ENCODE peak calls at places on chromosomes 5 and 9, in seven cellular contexts. T is H9, G is IMR-90, U is mesendoderm, C is neuronal stem cell, N is mesenchymal stem cell, M is H1. E is an unnamed sample.

GRCh38 chr5:57298985-57299491 is 125.2 kb downstream of the GPBP1 start:
- DNase-seq in M (no peak), T (peak), U (peak), N (peak), G (peak), C (peak), E (peak)

GRCh38 chr5:32443541-32444190 is 874 bp downstream of the ZFR start:
- DNase-seq in C (peak), N (peak), M (peak), G (peak), T (peak), U (peak), E (peak)

GRCh38 chr9:137783521-137783920 is 94.1 kb upstream of the CACNA1B start:
- DNase-seq in U (no peak), G (no peak), M (no peak), N (no peak), T (no peak), C (no peak), E (no peak)

GRCh38 chr5:142323480-142324376 is 1.1 kb downstream of the SPRY4 start:
- DNase-seq in C (peak), T (no peak), G (peak), M (no peak), U (no peak), N (peak), E (peak)

GRCh38 chr9:34734720-34735119 is 24.8 kb upstream of the CCL21 start:
- DNase-seq in N (no peak), C (no peak), M (no peak), T (no peak), G (no peak), U (no peak), E (no peak)

GRCh38 chr9:111980398-111980797 is 83.8 kb downstream of the UGCG start:
- DNase-seq in G (no peak), U (peak), T (no peak), M (no peak), C (no peak), N (no peak), E (peak)

GRCh38 chr5:161400583-161400982 is 145.9 kb downstream of the GABRB2 start:
- DNase-seq in G (no peak), N (no peak), C (no peak), T (no peak), U (no peak), M (no peak), E (no peak)

GRCh38 chr9:115746496-115746895 is 407.1 kb upstream of the PAPPA start:
- DNase-seq in T (no peak), M (no peak), N (peak), U (no peak), G (no peak), C (no peak), E (no peak)

GRCh38 chr9:124849801-124850200 is 3.5 kb upstream of the WDR38 start:
- DNase-seq in M (no peak), U (no peak), C (no peak), N (peak), T (no peak), G (peak), E (no peak)

GRCh38 chr9:136939996-136940525 is 4.5 kb downstream of the FBXW5 start:
- DNase-seq in T (no peak), U (no peak), N (no peak), G (no peak), C (no peak), M (no peak), E (no peak)

GRCh38 chr9:121201045-121201737 is 478 bp downstream of the RAB14 start:
- DNase-seq in T (no peak), C (peak), N (no peak), U (peak), G (no peak), M (peak), E (peak)

GRCh38 chr9:16505159-16505558 is 365.3 kb downstream of the BNC2 start:
- DNase-seq in T (no peak), C (no peak), M (no peak), U (peak), N (peak), G (peak), E (peak)

GRCh38 chr9:93266521-93267001 is 82.6 kb downstream of the WNK2 start:
- DNase-seq in G (no peak), N (no peak), C (no peak), U (no peak), T (no peak), M (no peak), E (no peak)

GRCh38 chr9:81028504-81028903 is 660.8 kb downstream of the TLE1 start:
- DNase-seq in T (no peak), G (peak), C (no peak), N (peak), M (no peak), U (peak), E (peak)

GRCh38 chr5:109329296-109330252 is 80.2 kb downstream of the PJA2 start:
- DNase-seq in M (no peak), T (no peak), N (peak), U (no peak), G (peak), C (no peak), E (no peak)

GRCh38 chr5:41509399-41510175 is 814 bp downstream of the PLCXD3 start:
- DNase-seq in M (peak), C (no peak), N (no peak), G (no peak), U (no peak), T (peak), E (no peak)

GRCh38 chr9:109258619-109259321 is 62.1 kb downstream of the EPB41L4B start:
- DNase-seq in U (peak), M (no peak), G (no peak), C (peak), T (peak), N (no peak), E (no peak)

GRCh38 chr9:131395027-131395744 is 1.3 kb downstream of the PRRC2B start:
- DNase-seq in G (no peak), M (peak), C (no peak), T (peak), N (peak), U (no peak), E (no peak)

GRCh38 chr5:64958757-64959391 is 190.1 kb downstream of the CWC27 start:
- DNase-seq in U (no peak), G (peak), T (no peak), C (no peak), M (no peak), N (peak), E (no peak)

GRCh38 chr5:61926911-61927310 is 379.1 kb upstream of the KIF2A start:
- DNase-seq in T (no peak), N (no peak), G (no peak), M (no peak), C (no peak), U (no peak), E (no peak)

GRCh38 chr5:71757590-71758543 is 38.8 kb downstream of the CARTPT start:
- DNase-seq in T (peak), N (peak), M (peak), G (peak), C (peak), U (peak), E (peak)

GRCh38 chr5:83614841-83615240 is 105.8 kb downstream of the HAPLN1 start:
- DNase-seq in N (no peak), C (no peak), U (no peak), M (no peak), G (no peak), T (no peak), E (no peak)

DNA sequence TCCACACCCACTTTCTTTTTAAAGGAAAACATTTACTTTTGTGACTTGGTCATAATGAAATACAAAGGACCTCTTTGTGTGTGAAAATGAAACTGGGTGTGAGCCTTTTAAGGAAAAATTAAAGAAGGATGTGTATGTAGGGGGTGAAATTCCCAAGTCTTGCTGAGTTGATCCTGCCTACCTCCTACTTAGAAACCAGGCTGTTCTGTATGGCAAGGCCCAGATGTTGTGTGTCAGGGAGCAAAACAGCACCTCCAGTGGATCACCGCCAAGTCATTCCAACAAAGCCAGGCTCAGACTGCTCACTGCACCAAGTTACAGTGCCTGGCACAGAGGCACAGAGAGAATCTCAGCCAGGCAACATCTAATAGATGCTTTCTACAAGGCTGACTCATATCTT is 198.5 kb upstream of the FBN2 start:
- DNase-seq in T (no peak), M (no peak), G (peak), C (no peak), U (peak), N (no peak), E (no peak)
- H3K23ac ChIP-seq in T (no peak), M (no peak), G (no peak), C (no peak), U (no peak), N (no peak), E (no peak)

GRCh38 chr5:150022681-150023080 is 22.1 kb downstream of the HMGXB3 start:
- DNase-seq in C (no peak), N (no peak), M (no peak), G (no peak), U (no peak), T (peak), E (no peak)

GRCh38 chr5:150017606-150018005 is 17.1 kb downstream of the HMGXB3 start:
- DNase-seq in M (no peak), U (no peak), C (no peak), G (peak), T (no peak), N (no peak), E (no peak)

GRCh38 chr5:150021491-150022162 is 21.1 kb downstream of the HMGXB3 start:
- DNase-seq in N (no peak), C (no peak), T (peak), M (no peak), G (peak), U (peak), E (no peak)

GRCh38 chr5:150022163-150022540 is 21.6 kb downstream of the HMGXB3 start:
- DNase-seq in M (no peak), T (no peak), U (no peak), C (no peak), N (peak), G (peak), E (no peak)

GRCh38 chr5:150020249-150020648 is 19.7 kb downstream of the HMGXB3 start:
- DNase-seq in T (no peak), C (no peak), G (no peak), M (no peak), N (no peak), U (no peak), E (no peak)
- H3K23ac ChIP-seq in T (no peak), C (no peak), G (no peak), M (no peak), N (no peak), U (no peak), E (no peak)

GRCh38 chr5:9409413-9410089 is 136.3 kb downstream of the SEMA5A start:
- DNase-seq in N (no peak), C (no peak), G (no peak), M (no peak), U (no peak), T (no peak), E (no peak)

GRCh38 chr5:9405196-9405754 is 140.6 kb downstream of the SEMA5A start:
- DNase-seq in M (no peak), T (no peak), U (no peak), G (no peak), C (no peak), N (no peak), E (no peak)

GRCh38 chr5:9411142-9411541 is 134.7 kb downstream of the SEMA5A start:
- DNase-seq in G (no peak), U (no peak), C (no peak), M (no peak), N (no peak), T (no peak), E (no peak)

GRCh38 chr5:9408964-9409363 is 136.9 kb downstream of the SEMA5A start:
- DNase-seq in T (no peak), G (no peak), U (no peak), N (no peak), M (no peak), C (no peak), E (no peak)
- H3K23ac ChIP-seq in T (no peak), G (no peak), U (no peak), N (no peak), M (no peak), C (no peak), E (no peak)

GRCh38 chr5:168360521-168361285 is 69.3 kb downstream of the WWC1 start:
- DNase-seq in M (no peak), C (no peak), T (no peak), U (no peak), N (no peak), G (no peak), E (peak)
- H3K23ac ChIP-seq in M (no peak), C (no peak), T (no peak), U (no peak), N (no peak), G (no peak), E (no peak)

GRCh38 chr5:10734832-10735231 is 26.2 kb downstream of the DAP start:
- DNase-seq in C (no peak), T (no peak), G (no peak), N (no peak), M (no peak), U (no peak), E (peak)

GRCh38 chr5:10735569-10736255 is 25.3 kb downstream of the DAP start:
- DNase-seq in M (no peak), N (no peak), G (no peak), U (no peak), T (no peak), C (no peak), E (no peak)

GRCh38 chr5:10736808-10737207 is 24.2 kb downstream of the DAP start:
- DNase-seq in G (no peak), N (no peak), T (no peak), U (no peak), M (no peak), C (no peak), E (no peak)

GRCh38 chr5:10737880-10738279 is 23.2 kb downstream of the DAP start:
- DNase-seq in N (no peak), G (no peak), M (no peak), C (no peak), U (no peak), T (no peak), E (no peak)

GRCh38 chr5:10736354-10736753 is 24.7 kb downstream of the DAP start:
- DNase-seq in G (no peak), C (no peak), T (no peak), U (no peak), N (no peak), M (no peak), E (no peak)
- H3K23ac ChIP-seq in G (peak), C (peak), T (no peak), U (no peak), N (no peak), M (no peak), E (no peak)

DNA sequence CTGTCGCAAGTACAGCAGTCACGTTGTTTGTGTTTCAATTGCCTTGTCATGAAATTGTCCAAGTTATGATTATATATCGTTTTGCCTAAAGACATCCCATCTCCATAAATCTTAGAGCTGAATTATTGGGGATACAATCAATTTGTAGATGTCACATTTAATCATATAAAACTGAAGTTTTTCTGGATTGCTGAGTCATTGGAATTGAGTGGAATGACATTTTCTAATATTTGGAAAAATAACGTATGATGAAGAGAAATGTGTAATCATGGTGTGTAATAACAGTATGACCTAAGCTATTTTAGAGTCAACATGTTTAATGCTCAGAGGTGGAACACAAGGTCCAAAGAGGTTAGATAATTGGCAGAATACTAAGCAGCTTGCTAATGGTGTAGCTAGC is 473.2 kb upstream of the GRAMD2B start:
- DNase-seq in T (no peak), M (no peak), G (no peak), N (no peak), U (no peak), C (no peak), E (no peak)
- H3K23ac ChIP-seq in T (no peak), M (no peak), G (no peak), N (no peak), U (no peak), C (no peak), E (no peak)

GRCh38 chr9:85151247-85151646 is 481.7 kb downstream of the NTRK2 start:
- DNase-seq in U (no peak), G (no peak), C (no peak), T (no peak), N (no peak), M (no peak), E (no peak)

GRCh38 chr9:85142461-85143401 is 473.2 kb downstream of the NTRK2 start:
- DNase-seq in T (no peak), C (no peak), N (peak), U (peak), G (no peak), M (no peak), E (peak)

GRCh38 chr9:85147046-85147640 is 477.6 kb downstream of the NTRK2 start:
- DNase-seq in G (no peak), C (no peak), U (no peak), T (no peak), N (no peak), M (no peak), E (no peak)
- H3K23ac ChIP-seq in G (no peak), C (no peak), U (no peak), T (no peak), N (no peak), M (no peak), E (no peak)